ENCODE peak calls at places on chromosomes 2 and 18, in nine cellular contexts. U is fibroblast of lung, O is GM23338, L is NCI-H526, Y is cardiac muscle cell, Q is kidney, M is SJCRH30, R is PC-3, T is OCI-M1. E is an unnamed sample.

GRCh38 chr2:172208881-172209325 is 106.2 kb upstream of the DLX2 start:
- DNase-seq in O (no peak), M (no peak), Y (no peak), Q (no peak), L (no peak), R (peak), T (peak), U (peak), E (no peak)

GRCh38 chr2:150619607-150620330 is 132.3 kb upstream of the RND3 start:
- DNase-seq in Q (peak), O (no peak), L (no peak), Y (no peak), R (peak), M (peak), T (no peak), U (peak), E (no peak)

GRCh38 chr2:101310591-101311389 is 2.3 kb upstream of the RNF149 start:
- DNase-seq in T (no peak), L (no peak), Q (no peak), R (peak), Y (no peak), O (no peak), M (no peak), U (no peak), E (no peak)

GRCh38 chr2:191786694-191787093 is 60.2 kb downstream of the CAVIN2 start:
- DNase-seq in Y (no peak), O (no peak), T (peak), L (no peak), M (no peak), R (no peak), U (peak), Q (no peak), E (no peak)

GRCh38 chr18:37450434-37451133 is 115.0 kb downstream of the CELF4 start:
- DNase-seq in Y (peak), T (no peak), R (no peak), Q (no peak), U (peak), L (no peak), M (peak), O (peak), E (no peak)

GRCh38 chr2:160308476-160308875 is 108.4 kb upstream of the ITGB6 start:
- DNase-seq in O (no peak), R (no peak), T (no peak), U (no peak), Q (no peak), M (no peak), Y (no peak), L (no peak), E (no peak)

GRCh38 chr2:127659408-127660290 is 13.7 kb downstream of the GPR17 start:
- DNase-seq in L (no peak), M (no peak), T (peak), R (no peak), O (no peak), U (no peak), Q (peak), Y (no peak), E (no peak)

GRCh38 chr2:112160591-112161250 is 22.5 kb downstream of the FBLN7 start:
- DNase-seq in O (no peak), M (no peak), Y (no peak), R (no peak), T (no peak), U (no peak), Q (peak), L (no peak), E (no peak)

GRCh38 chr2:188659656-188660406 is 314.3 kb upstream of the COL3A1 start:
- DNase-seq in U (peak), T (no peak), Y (no peak), R (peak), O (no peak), Q (no peak), M (peak), L (no peak), E (no peak)

GRCh38 chr2:216555274-216555673 is 56.6 kb downstream of the RPL37A start:
- DNase-seq in L (no peak), O (no peak), T (no peak), R (peak), U (peak), Y (no peak), Q (peak), M (peak), E (no peak)

GRCh38 chr18:79458131-79458838 is 62.6 kb downstream of the NFATC1 start:
- DNase-seq in T (no peak), M (peak), U (peak), O (no peak), L (peak), Y (peak), R (peak), Q (peak), E (no peak)

GRCh38 chr2:85999131-85999831 is 106.4 kb downstream of the POLR1A start:
- DNase-seq in M (no peak), Y (no peak), O (no peak), T (peak), U (no peak), L (no peak), Q (no peak), R (no peak), E (peak)

GRCh38 chr2:197399887-197400540 is 34.8 kb downstream of the SF3B1 start:
- DNase-seq in U (peak), Y (no peak), M (no peak), O (no peak), T (no peak), Q (no peak), R (no peak), L (no peak), E (no peak)

GRCh38 chr2:121283670-121284245 is 1.2 kb downstream of the TFCP2L1 start:
- DNase-seq in L (no peak), T (peak), Y (no peak), U (no peak), O (no peak), Q (no peak), R (peak), M (no peak), E (no peak)

GRCh38 chr2:27717070-27717453 is 53.4 kb downstream of the SLC4A1AP start:
- DNase-seq in R (peak), O (peak), T (no peak), U (peak), Q (no peak), M (peak), Y (no peak), L (no peak), E (no peak)

GRCh38 chr2:6791682-6792081 is 74.0 kb downstream of the CMPK2 start:
- DNase-seq in R (no peak), T (peak), Y (no peak), M (no peak), L (no peak), Q (no peak), O (peak), U (no peak), E (no peak)

E was measured in GM19239.